ENCODE peak calls at places on chromosomes 7 and 10, in ten cellular contexts. R is activated CD8-positive, alpha-beta memory T cell treated with anti-CD3 and anti-CD28 coated beads, Interleukin-2, amount 50 U/mL, for 48 hours; O is right lobe of liver; F is stimulated activated CD4-positive, alpha-beta T cell treated with anti-CD3 and anti-CD28 coated beads, Interleukin-12 subunit alpha, Interleukin-12 subunit beta, amount 100 ng/mL, for 48 hours; U is Kasumi-1; W is midbrain; B is left kidney; V is pancreas; A is neuronal stem cell; Z is endothelial cell. J is an unnamed sample.

GRCh38 chr7:35261476-35262285 is 7.8 kb upstream of the TBX20 start:
- DNase-seq in R (no peak), O (no peak), F (no peak), U (no peak), W (no peak), B (peak), V (peak), A (no peak), Z (no peak), J (no peak)

GRCh38 chr10:72097448-72098300 is 9.3 kb upstream of the SPOCK2 start:
- DNase-seq in R (no peak), O (peak), F (no peak), U (no peak), W (no peak), B (no peak), V (no peak), A (no peak), Z (no peak), J (no peak)

GRCh38 chr10:31100662-31101061 is 69.0 kb upstream of the ZNF438 start:
- DNase-seq in R (no peak), O (no peak), F (no peak), U (no peak), W (no peak), B (no peak), V (no peak), A (no peak), Z (no peak), J (no peak)

GRCh38 chr10:52258791-52259427 is 55.2 kb upstream of the DKK1 start:
- DNase-seq in R (no peak), O (no peak), F (no peak), U (no peak), W (no peak), B (no peak), V (no peak), A (no peak), Z (no peak), J (no peak)

GRCh38 chr7:84002348-84002747 is 192.2 kb downstream of the SEMA3A start:
- DNase-seq in R (no peak), O (no peak), F (no peak), U (no peak), W (no peak), B (no peak), V (no peak), A (no peak), Z (no peak), J (no peak)

GRCh38 chr10:7409045-7409731 is 1.6 kb downstream of the SFMBT2 start:
- DNase-seq in R (peak), O (peak), F (no peak), U (peak), W (peak), B (peak), V (no peak), A (no peak), Z (peak), J (peak)

GRCh38 chr10:119197921-119198320 is 9.4 kb upstream of the GRK5 start:
- DNase-seq in R (no peak), O (no peak), F (no peak), U (peak), W (no peak), B (no peak), V (no peak), A (no peak), Z (no peak), J (no peak)

GRCh38 chr7:151786241-151786640 is 90.7 kb downstream of the PRKAG2 start:
- DNase-seq in R (no peak), O (no peak), F (no peak), U (no peak), W (no peak), B (no peak), V (no peak), A (no peak), Z (no peak), J (no peak)

GRCh38 chr10:60542691-60543090 is 153.0 kb upstream of the ANK3 start:
- DNase-seq in R (no peak), O (no peak), F (no peak), U (no peak), W (no peak), B (no peak), V (no peak), A (no peak), Z (no peak), J (no peak)

GRCh38 chr10:110944997-110945396 is 25.6 kb downstream of the SHOC2 start:
- DNase-seq in R (no peak), O (no peak), F (no peak), U (no peak), W (no peak), B (no peak), V (no peak), A (no peak), Z (no peak), J (no peak)

GRCh38 chr7:125444864-125445263 is 515.2 kb upstream of the POT1 start:
- DNase-seq in R (no peak), O (no peak), F (no peak), U (no peak), W (no peak), B (no peak), V (no peak), A (no peak), Z (no peak), J (no peak)

GRCh38 chr10:46226900-46227558 is 59.8 kb upstream of the ANTXRL start:
- DNase-seq in R (peak), O (no peak), F (no peak), U (no peak), W (no peak), B (no peak), V (no peak), A (no peak), Z (peak), J (no peak)

GRCh38 chr10:68423522-68423921 is 16.4 kb upstream of the RUFY2 start:
- DNase-seq in R (peak), O (no peak), F (peak), U (no peak), W (no peak), B (no peak), V (no peak), A (no peak), Z (peak), J (peak)

GRCh38 chr10:86438091-86438749 is 71.6 kb upstream of the GRID1 start:
- DNase-seq in R (no peak), O (peak), F (no peak), U (no peak), W (no peak), B (no peak), V (no peak), A (no peak), Z (no peak), J (no peak)

GRCh38 chr10:109992485-109992884 is 15.3 kb upstream of the ADD3 start:
- DNase-seq in R (no peak), O (no peak), F (no peak), U (no peak), W (no peak), B (no peak), V (no peak), A (no peak), Z (no peak), J (no peak)

GRCh38 chr7:16244469-16244868 is 176.9 kb downstream of the CRPPA start:
- DNase-seq in R (no peak), O (no peak), F (no peak), U (no peak), W (no peak), B (no peak), V (no peak), A (no peak), Z (no peak), J (no peak)

J was measured in activated T-cell treated with anti-CD3 and anti-CD28 coated beads for 48 hours.